ENCODE peak calls at places on chromosome 10, in five cellular contexts. R, F, H, C and B are unnamed samples.

GRCh38 chr10:78042058-78042751 is 8.5 kb downstream of the RPS24 start:
- DNase-seq in H (no peak), F (no peak), C (no peak), R (no peak), B (no peak)

GRCh38 chr10:44387853-44388251 is 3.0 kb upstream of the CXCL12 start:
- DNase-seq in H (peak; percentile 55), F (no peak), R (no peak), C (no peak), B (peak; percentile 65)

GRCh38 chr10:33311640-33312039 is 22.8 kb downstream of the NRP1 start:
- DNase-seq in H (no peak), C (no peak), R (no peak), F (no peak), B (no peak)

GRCh38 chr10:108560488-108560887 is 1362.8 kb downstream of the XPNPEP1 start:
- DNase-seq in F (no peak), R (no peak), C (no peak), H (no peak), B (no peak)

GRCh38 chr10:14414901-14415300 is 84.2 kb upstream of the FRMD4A start:
- DNase-seq in F (no peak), H (no peak), C (no peak), R (no peak), B (no peak)

GRCh38 chr10:106338486-106338885 is 826.0 kb downstream of the SORCS1 start:
- DNase-seq in F (no peak), H (no peak), C (no peak), R (no peak), B (no peak)

GRCh38 chr10:48249763-48250351 is 24.6 kb downstream of the FRMPD2 start:
- DNase-seq in R (no peak), F (no peak), H (peak; percentile 49), C (no peak), B (peak; percentile 75)

GRCh38 chr10:13187135-13187534 is 25.8 kb downstream of the MCM10 start:
- DNase-seq in H (no peak), C (no peak), F (no peak), R (no peak), B (no peak)

GRCh38 chr10:62813981-62814380 is 2.2 kb downstream of the EGR2 start:
- DNase-seq in F (no peak), R (no peak), H (no peak), C (no peak), B (no peak)

GRCh38 chr10:11017575-11018425 is at the start of gene CELF2:
- DNase-seq in F (peak; percentile 77), C (peak; percentile 30), R (peak; percentile 86), H (peak; percentile 77), B (peak; percentile 85)

GRCh38 chr10:7464703-7465102 is 53.9 kb upstream of the SFMBT2 start:
- DNase-seq in C (no peak), R (no peak), F (no peak), H (no peak), B (no peak)

GRCh38 chr10:3206516-3207157 is 34.1 kb upstream of the PITRM1 start:
- DNase-seq in H (no peak), F (no peak), R (no peak), C (no peak), B (no peak)

GRCh38 chr10:130363899-130364298 is 227.7 kb downstream of the GLRX3 start:
- DNase-seq in H (peak; percentile 34), C (no peak), R (no peak), F (no peak), B (no peak)

GRCh38 chr10:103884681-103885139 is 29.3 kb upstream of the SH3PXD2A start:
- DNase-seq in H (no peak), R (peak; percentile 76), F (peak; percentile 52), C (no peak), B (no peak)

GRCh38 chr10:69856601-69857166 is 55.0 kb downstream of the COL13A1 start:
- DNase-seq in F (no peak), H (no peak), C (no peak), R (no peak), B (no peak)

GRCh38 chr10:84845628-84846261 is 517.4 kb downstream of the CCSER2 start:
- DNase-seq in R (peak; percentile 45), H (no peak), C (no peak), F (no peak), B (no peak)
- TF ChIP-seq CTCF in R (peak; percentile 51), H (peak; percentile 62), C (no peak), F (peak; percentile 44), B (peak; percentile 26)

DNA sequence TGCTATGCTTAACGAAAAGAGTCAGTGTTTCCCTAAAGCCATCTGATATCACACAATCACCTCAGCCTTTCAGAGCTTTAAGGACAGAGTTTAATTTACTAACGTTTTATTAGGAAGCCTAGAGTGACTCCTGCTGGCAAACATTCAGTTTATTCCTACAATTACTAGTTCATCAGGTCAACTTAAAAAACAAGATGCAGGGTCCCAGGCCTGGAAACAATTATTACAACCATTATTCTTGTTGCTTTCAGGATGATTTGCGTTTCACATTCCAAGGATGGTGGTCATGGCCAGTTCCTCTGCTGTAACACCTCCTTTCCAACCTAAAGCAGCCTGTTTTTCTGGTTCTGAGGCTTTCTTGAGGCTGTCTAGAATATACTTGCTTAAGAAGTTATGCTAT is 1.5 kb upstream of the FAM53B start:
- DNase-seq in F (no peak), R (peak; percentile 74), H (no peak), C (no peak), B (no peak)
- TF ChIP-seq CTCF in F (peak; percentile 42), R (peak; percentile 51), H (peak; percentile 64), C (peak; percentile 50), B (peak; percentile 51)

GRCh38 chr10:132877473-132877872 is 64.9 kb downstream of the CFAP46 start:
- DNase-seq in C (no peak), H (peak; percentile 47), F (no peak), R (no peak), B (peak; percentile 75)
- TF ChIP-seq CTCF in C (no peak), H (no peak), F (no peak), R (no peak), B (no peak)

GRCh38 chr10:24432478-24433416 is 223.8 kb downstream of the KIAA1217 start:
- DNase-seq in C (no peak), R (no peak), F (no peak), H (no peak), B (no peak)

GRCh38 chr10:24430591-24430990 is 221.7 kb downstream of the KIAA1217 start:
- DNase-seq in F (no peak), H (no peak), R (no peak), C (no peak), B (no peak)

GRCh38 chr10:24434961-24435360 is 226.0 kb downstream of the KIAA1217 start:
- DNase-seq in C (no peak), H (no peak), F (no peak), R (no peak), B (no peak)

GRCh38 chr10:24435374-24435773 is 226.4 kb downstream of the KIAA1217 start:
- DNase-seq in H (no peak), C (no peak), F (no peak), R (no peak), B (no peak)

GRCh38 chr10:24433705-24434104 is 224.8 kb downstream of the KIAA1217 start:
- DNase-seq in C (no peak), R (no peak), F (no peak), H (no peak), B (no peak)
- TF ChIP-seq CTCF in C (no peak), R (no peak), F (no peak), H (no peak), B (no peak)